ENCODE peak calls at places on chromosomes 13 and 19, in seven cellular contexts. One of them, this sample, is unnamed.

GRCh38 chr19:23343434-23344010 is 51.7 kb downstream of the ZNF91 start:
- DNase-seq in left lung: no peak
- DNase-seq in B cell: no peak
- DNase-seq in AG04449: no peak
- DNase-seq in fibroblast of mammary gland: no peak
- DNase-seq in neural crest cell: no peak
- DNase-seq in body of pancreas: no peak
- DNase-seq in this sample: no peak

GRCh38 chr13:40031031-40031430 is 375.6 kb downstream of the COG6 start:
- DNase-seq in left lung: no peak
- DNase-seq in body of pancreas: no peak
- DNase-seq in B cell: no peak
- DNase-seq in AG04449: no peak
- DNase-seq in neural crest cell: no peak
- DNase-seq in fibroblast of mammary gland: peak
- DNase-seq in this sample: no peak

GRCh38 chr19:4199699-4200293 is 17.3 kb downstream of the ANKRD24 start:
- DNase-seq in neural crest cell: no peak
- DNase-seq in left lung: no peak
- DNase-seq in fibroblast of mammary gland: no peak
- DNase-seq in body of pancreas: no peak
- DNase-seq in AG04449: no peak
- DNase-seq in B cell: no peak
- DNase-seq in this sample: no peak

GRCh38 chr19:18433039-18433691 is 4.8 kb downstream of the ISYNA1 start:
- DNase-seq in neural crest cell: no peak
- DNase-seq in AG04449: no peak
- DNase-seq in fibroblast of mammary gland: no peak
- DNase-seq in body of pancreas: no peak
- DNase-seq in B cell: peak
- DNase-seq in left lung: no peak
- DNase-seq in this sample: no peak

GRCh38 chr13:34758628-34759027 is 183.4 kb upstream of the NBEA start:
- DNase-seq in body of pancreas: no peak
- DNase-seq in left lung: no peak
- DNase-seq in neural crest cell: no peak
- DNase-seq in fibroblast of mammary gland: no peak
- DNase-seq in AG04449: no peak
- DNase-seq in B cell: no peak
- DNase-seq in this sample: no peak

GRCh38 chr19:34960940-34961679 is 2.9 kb downstream of the ZNF792 start:
- DNase-seq in body of pancreas: no peak
- DNase-seq in B cell: no peak
- DNase-seq in AG04449: no peak
- DNase-seq in neural crest cell: no peak
- DNase-seq in left lung: no peak
- DNase-seq in fibroblast of mammary gland: no peak
- DNase-seq in this sample: no peak

GRCh38 chr19:45767881-45768643 is 990 bp downstream of the SIX5 start:
- DNase-seq in B cell: peak
- DNase-seq in AG04449: no peak
- DNase-seq in neural crest cell: peak
- DNase-seq in body of pancreas: peak
- DNase-seq in fibroblast of mammary gland: peak
- DNase-seq in left lung: peak
- DNase-seq in this sample: no peak

GRCh38 chr19:31085125-31085524 is 264.1 kb downstream of the TSHZ3 start:
- DNase-seq in left lung: no peak
- DNase-seq in fibroblast of mammary gland: peak
- DNase-seq in B cell: no peak
- DNase-seq in neural crest cell: no peak
- DNase-seq in body of pancreas: no peak
- DNase-seq in AG04449: no peak
- DNase-seq in this sample: no peak

GRCh38 chr19:50897191-50897607 is 14.0 kb downstream of the KLK4 start:
- DNase-seq in left lung: no peak
- DNase-seq in neural crest cell: no peak
- DNase-seq in body of pancreas: no peak
- DNase-seq in B cell: no peak
- DNase-seq in fibroblast of mammary gland: no peak
- DNase-seq in AG04449: no peak
- DNase-seq in this sample: no peak

GRCh38 chr19:10501971-10502523 is 1.1 kb downstream of the KEAP1 start:
- DNase-seq in body of pancreas: peak
- DNase-seq in fibroblast of mammary gland: no peak
- DNase-seq in left lung: peak
- DNase-seq in AG04449: no peak
- DNase-seq in B cell: no peak
- DNase-seq in neural crest cell: peak
- DNase-seq in this sample: no peak

GRCh38 chr13:30257433-30258099 is 49.8 kb downstream of the KATNAL1 start:
- DNase-seq in left lung: no peak
- DNase-seq in AG04449: no peak
- DNase-seq in neural crest cell: peak
- DNase-seq in fibroblast of mammary gland: no peak
- DNase-seq in body of pancreas: no peak
- DNase-seq in B cell: no peak
- DNase-seq in this sample: no peak

GRCh38 chr13:45974500-45974899 is 78.0 kb downstream of the ZC3H13 start:
- DNase-seq in neural crest cell: no peak
- DNase-seq in fibroblast of mammary gland: no peak
- DNase-seq in B cell: no peak
- DNase-seq in left lung: no peak
- DNase-seq in body of pancreas: no peak
- DNase-seq in AG04449: no peak
- DNase-seq in this sample: no peak

GRCh38 chr19:16442386-16443276 is 29.1 kb downstream of the EPS15L1 start:
- DNase-seq in AG04449: no peak
- DNase-seq in body of pancreas: no peak
- DNase-seq in fibroblast of mammary gland: no peak
- DNase-seq in B cell: no peak
- DNase-seq in left lung: no peak
- DNase-seq in neural crest cell: no peak
- DNase-seq in this sample: no peak

GRCh38 chr19:6693681-6694080 is 23.7 kb upstream of the TNFSF14 start:
- DNase-seq in B cell: no peak
- DNase-seq in neural crest cell: no peak
- DNase-seq in AG04449: no peak
- DNase-seq in fibroblast of mammary gland: no peak
- DNase-seq in left lung: no peak
- DNase-seq in body of pancreas: no peak
- DNase-seq in this sample: peak

GRCh38 chr13:97199451-97199850 is 22.7 kb upstream of the MBNL2 start:
- DNase-seq in AG04449: no peak
- DNase-seq in fibroblast of mammary gland: no peak
- DNase-seq in body of pancreas: no peak
- DNase-seq in left lung: no peak
- DNase-seq in B cell: no peak
- DNase-seq in neural crest cell: no peak
- DNase-seq in this sample: no peak

GRCh38 chr13:111390522-111391270 is 70.3 kb downstream of the TEX29 start:
- DNase-seq in neural crest cell: no peak
- DNase-seq in fibroblast of mammary gland: no peak
- DNase-seq in body of pancreas: no peak
- DNase-seq in AG04449: no peak
- DNase-seq in B cell: no peak
- DNase-seq in left lung: no peak
- DNase-seq in this sample: no peak

DNA sequence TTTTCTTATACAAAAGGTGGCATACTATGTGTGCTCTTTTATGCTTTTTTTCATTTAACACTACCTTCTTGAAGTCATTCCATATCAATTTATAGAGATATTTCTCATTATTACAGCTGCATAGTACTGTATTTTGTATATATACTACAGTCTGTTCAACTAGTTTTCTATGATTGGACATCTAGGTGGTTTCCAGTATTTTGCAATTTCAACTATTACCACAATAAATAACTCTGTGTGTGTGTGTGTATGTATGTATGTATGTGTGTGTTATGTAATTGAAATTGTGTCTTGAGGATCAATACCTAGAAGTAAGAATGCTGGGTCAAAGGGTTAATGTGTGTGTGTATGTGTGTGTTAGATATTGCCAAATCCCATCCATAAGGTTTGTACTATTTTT is 7.0 kb downstream of the LPAR6 start:
- DNase-seq in AG04449: no peak
- DNase-seq in left lung: no peak
- DNase-seq in body of pancreas: no peak
- DNase-seq in fibroblast of mammary gland: no peak
- DNase-seq in neural crest cell: no peak
- DNase-seq in B cell: no peak
- DNase-seq in this sample: no peak
- TF ChIP-seq CTCF in AG04449: no peak
- TF ChIP-seq CTCF in left lung: no peak
- TF ChIP-seq CTCF in body of pancreas: no peak
- TF ChIP-seq CTCF in fibroblast of mammary gland: no peak
- TF ChIP-seq CTCF in neural crest cell: no peak
- TF ChIP-seq CTCF in B cell: no peak
- TF ChIP-seq CTCF in this sample: no peak

GRCh38 chr19:38653028-38653571 is 5.7 kb downstream of the ACTN4 start:
- DNase-seq in body of pancreas: peak
- DNase-seq in left lung: no peak
- DNase-seq in neural crest cell: no peak
- DNase-seq in fibroblast of mammary gland: peak
- DNase-seq in B cell: no peak
- DNase-seq in AG04449: no peak
- DNase-seq in this sample: no peak

GRCh38 chr19:38648789-38649304 is 1.4 kb downstream of the ACTN4 start:
- DNase-seq in B cell: no peak
- DNase-seq in neural crest cell: no peak
- DNase-seq in left lung: no peak
- DNase-seq in AG04449: no peak
- DNase-seq in body of pancreas: no peak
- DNase-seq in fibroblast of mammary gland: no peak
- DNase-seq in this sample: no peak

GRCh38 chr19:38650180-38650775 is 2.8 kb downstream of the ACTN4 start:
- DNase-seq in neural crest cell: no peak
- DNase-seq in fibroblast of mammary gland: no peak
- DNase-seq in AG04449: no peak
- DNase-seq in left lung: no peak
- DNase-seq in B cell: no peak
- DNase-seq in body of pancreas: no peak
- DNase-seq in this sample: no peak

GRCh38 chr19:38649305-38650179 is 2.1 kb downstream of the ACTN4 start:
- DNase-seq in body of pancreas: peak
- DNase-seq in AG04449: no peak
- DNase-seq in B cell: no peak
- DNase-seq in left lung: peak
- DNase-seq in neural crest cell: no peak
- DNase-seq in fibroblast of mammary gland: no peak
- DNase-seq in this sample: no peak

GRCh38 chr19:38650911-38651584 is 3.6 kb downstream of the ACTN4 start:
- DNase-seq in B cell: no peak
- DNase-seq in fibroblast of mammary gland: peak
- DNase-seq in AG04449: no peak
- DNase-seq in left lung: no peak
- DNase-seq in neural crest cell: no peak
- DNase-seq in body of pancreas: no peak
- DNase-seq in this sample: no peak
- TF ChIP-seq CTCF in B cell: no peak
- TF ChIP-seq CTCF in fibroblast of mammary gland: peak
- TF ChIP-seq CTCF in AG04449: no peak
- TF ChIP-seq CTCF in left lung: no peak
- TF ChIP-seq CTCF in neural crest cell: no peak
- TF ChIP-seq CTCF in body of pancreas: no peak
- TF ChIP-seq CTCF in this sample: no peak

GRCh38 chr13:43401364-43401763 is 378.0 kb downstream of the DNAJC15 start:
- DNase-seq in neural crest cell: no peak
- DNase-seq in body of pancreas: no peak
- DNase-seq in AG04449: no peak
- DNase-seq in B cell: no peak
- DNase-seq in left lung: no peak
- DNase-seq in fibroblast of mammary gland: no peak
- DNase-seq in this sample: no peak
- TF ChIP-seq CTCF in neural crest cell: no peak
- TF ChIP-seq CTCF in body of pancreas: no peak
- TF ChIP-seq CTCF in AG04449: no peak
- TF ChIP-seq CTCF in B cell: no peak
- TF ChIP-seq CTCF in left lung: no peak
- TF ChIP-seq CTCF in fibroblast of mammary gland: no peak
- TF ChIP-seq CTCF in this sample: no peak

DNA sequence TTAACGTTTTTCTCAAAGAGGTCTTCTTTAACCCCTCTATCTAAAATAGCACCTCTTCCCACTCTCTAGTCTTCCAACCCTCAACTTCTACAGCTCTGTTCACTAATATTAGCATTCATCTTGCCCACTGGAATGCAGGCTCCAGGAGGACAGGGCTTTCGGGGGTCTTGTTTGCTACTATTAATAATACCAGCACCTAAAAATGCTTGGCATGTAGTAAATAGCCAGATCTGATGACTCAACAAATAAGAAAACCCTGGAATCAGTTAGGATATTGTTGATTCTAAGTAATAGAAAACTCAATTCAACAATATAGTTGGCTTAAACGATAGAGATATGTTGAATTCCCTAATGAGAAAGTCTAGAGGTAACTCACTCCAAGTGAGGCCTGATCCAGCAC is 14.2 kb downstream of the DYRK1B start:
- DNase-seq in AG04449: no peak
- DNase-seq in B cell: no peak
- DNase-seq in left lung: no peak
- DNase-seq in neural crest cell: no peak
- DNase-seq in body of pancreas: no peak
- DNase-seq in fibroblast of mammary gland: no peak
- DNase-seq in this sample: no peak
- TF ChIP-seq CTCF in AG04449: no peak
- TF ChIP-seq CTCF in B cell: no peak
- TF ChIP-seq CTCF in left lung: no peak
- TF ChIP-seq CTCF in neural crest cell: no peak
- TF ChIP-seq CTCF in body of pancreas: no peak
- TF ChIP-seq CTCF in fibroblast of mammary gland: no peak
- TF ChIP-seq CTCF in this sample: no peak

GRCh38 chr19:44590245-44591059 is 22.9 kb upstream of the IGSF23 start:
- DNase-seq in body of pancreas: no peak
- DNase-seq in AG04449: no peak
- DNase-seq in B cell: no peak
- DNase-seq in fibroblast of mammary gland: no peak
- DNase-seq in left lung: no peak
- DNase-seq in neural crest cell: no peak
- DNase-seq in this sample: no peak

GRCh38 chr19:44592451-44592890 is 20.9 kb upstream of the IGSF23 start:
- DNase-seq in left lung: no peak
- DNase-seq in B cell: no peak
- DNase-seq in fibroblast of mammary gland: no peak
- DNase-seq in body of pancreas: peak
- DNase-seq in AG04449: no peak
- DNase-seq in neural crest cell: no peak
- DNase-seq in this sample: no peak

GRCh38 chr19:44585371-44586141 is 27.8 kb upstream of the IGSF23 start:
- DNase-seq in B cell: no peak
- DNase-seq in neural crest cell: no peak
- DNase-seq in body of pancreas: no peak
- DNase-seq in left lung: no peak
- DNase-seq in fibroblast of mammary gland: peak
- DNase-seq in AG04449: no peak
- DNase-seq in this sample: no peak

GRCh38 chr19:44588753-44589112 is 24.6 kb upstream of the IGSF23 start:
- DNase-seq in AG04449: no peak
- DNase-seq in neural crest cell: no peak
- DNase-seq in B cell: no peak
- DNase-seq in left lung: no peak
- DNase-seq in body of pancreas: no peak
- DNase-seq in fibroblast of mammary gland: no peak
- DNase-seq in this sample: no peak

GRCh38 chr19:44587863-44588752 is 25.3 kb upstream of the IGSF23 start:
- DNase-seq in fibroblast of mammary gland: peak
- DNase-seq in neural crest cell: no peak
- DNase-seq in AG04449: peak
- DNase-seq in B cell: no peak
- DNase-seq in body of pancreas: no peak
- DNase-seq in left lung: no peak
- DNase-seq in this sample: no peak
- TF ChIP-seq CTCF in fibroblast of mammary gland: no peak
- TF ChIP-seq CTCF in neural crest cell: no peak
- TF ChIP-seq CTCF in AG04449: peak
- TF ChIP-seq CTCF in B cell: no peak
- TF ChIP-seq CTCF in body of pancreas: no peak
- TF ChIP-seq CTCF in left lung: no peak
- TF ChIP-seq CTCF in this sample: peak